ENCODE peak calls at places on chromosomes 7 and 10, in four cellular contexts. A is NCI-H446, C is NCI-H526, D is C1 segment of cervical spinal cord. Z is an unnamed sample.

GRCh38 chr7:75033064-75033463 is 40.5 kb downstream of the RCC1L start:
- DNase-seq in A (no peak), C (peak; percentile 29), D (no peak), Z (no peak)

GRCh38 chr10:131127122-131127589 is 184.4 kb downstream of the TCERG1L start:
- DNase-seq in A (no peak), C (no peak), D (no peak), Z (no peak)

GRCh38 chr10:117439243-117439912 is 64.1 kb upstream of the PDZD8 start:
- DNase-seq in A (no peak), C (no peak), D (no peak), Z (no peak)

GRCh38 chr7:85750454-85750949 is 563.6 kb upstream of the SEMA3D start:
- DNase-seq in A (peak; percentile 35), C (peak; percentile 44), D (no peak), Z (no peak)

GRCh38 chr10:92124020-92124419 is 166.9 kb downstream of the CPEB3 start:
- DNase-seq in A (no peak), C (no peak), D (no peak), Z (no peak)

GRCh38 chr10:4306871-4307270 is 519.1 kb upstream of the AKR1E2 start:
- DNase-seq in A (no peak), C (no peak), D (no peak), Z (no peak)

GRCh38 chr10:94088926-94089381 is 95.2 kb downstream of the PLCE1 start:
- DNase-seq in A (no peak), C (no peak), D (no peak), Z (no peak)

GRCh38 chr10:96416643-96417042 is 57.8 kb upstream of the OPALIN start:
- DNase-seq in A (no peak), C (peak; percentile 39), D (no peak), Z (no peak)

GRCh38 chr7:27146491-27147210 is 923 bp downstream of the HOXA6 start:
- DNase-seq in A (no peak), C (no peak), D (no peak), Z (no peak)

GRCh38 chr10:90424730-90425129 is 433.1 kb downstream of the HTR7 start:
- DNase-seq in A (no peak), C (no peak), D (no peak), Z (no peak)

GRCh38 chr10:31317652-31318381 is 1.2 kb upstream of the ZEB1 start:
- DNase-seq in A (no peak), C (peak; percentile 22), D (no peak), Z (no peak)

GRCh38 chr7:944744-945143 is 9.7 kb downstream of the ADAP1 start:
- DNase-seq in A (no peak), C (no peak), D (no peak), Z (no peak)

GRCh38 chr10:13990918-13991317 is 339.8 kb downstream of the FRMD4A start:
- DNase-seq in A (no peak), C (no peak), D (no peak), Z (no peak)

GRCh38 chr7:23468721-23469149 is 1.6 kb downstream of the IGF2BP3 start:
- DNase-seq in A (no peak), C (peak; percentile 62), D (no peak), Z (no peak)

GRCh38 chr10:132110091-132110490 is 44.3 kb downstream of the JAKMIP3 start:
- DNase-seq in A (no peak), C (no peak), D (no peak), Z (no peak)

GRCh38 chr10:45427956-45428338 is 53.9 kb downstream of the ALOX5 start:
- DNase-seq in A (no peak), C (no peak), D (no peak), Z (no peak)

GRCh38 chr10:119079572-119080520 is 771 bp downstream of the EIF3A start:
- DNase-seq in A (no peak), C (peak; percentile 57), D (no peak), Z (peak; percentile 62)

Z was measured in central memory CD4-positive, alpha-beta T cell.